ENCODE peak calls at places on chromosome 2, in seven cellular contexts. W is tibial artery, E is stomach, C is HCT116, D is gastrocnemius medialis, T is PC-9, Q is breast epithelium. M is an unnamed sample.

GRCh38 chr2:210756821-210757220 is 200.4 kb downstream of the CPS1 start:
- DNase-seq in W (no peak), E (no peak), C (no peak), D (no peak), T (no peak), Q (no peak), M (no peak)

GRCh38 chr2:173964565-173965371 is 405 bp downstream of the SP3 start:
- DNase-seq in W (peak), E (peak), C (no peak), D (peak), T (peak), Q (peak), M (peak)

GRCh38 chr2:45993476-45993991 is 303.7 kb upstream of the EPAS1 start:
- DNase-seq in W (peak), E (peak), C (peak), D (no peak), T (peak), Q (peak), M (peak)

GRCh38 chr2:20050104-20050711 is 1.2 kb downstream of the LAPTM4A start:
- DNase-seq in W (no peak), E (no peak), C (no peak), D (no peak), T (peak), Q (no peak), M (no peak)

GRCh38 chr2:100017633-100018032 is 124.8 kb downstream of the AFF3 start:
- DNase-seq in W (no peak), E (no peak), C (no peak), D (no peak), T (no peak), Q (no peak), M (no peak)

GRCh38 chr2:66432801-66433694 is 1.9 kb upstream of the MEIS1 start:
- DNase-seq in W (peak), E (peak), C (no peak), D (peak), T (peak), Q (peak), M (peak)

GRCh38 chr2:188512456-188512855 is 220.8 kb downstream of the GULP1 start:
- DNase-seq in W (no peak), E (no peak), C (no peak), D (no peak), T (no peak), Q (no peak), M (no peak)

GRCh38 chr2:163459986-163460385 is 275.8 kb downstream of the FIGN start:
- DNase-seq in W (no peak), E (no peak), C (no peak), D (no peak), T (no peak), Q (no peak), M (no peak)

GRCh38 chr2:25252291-25253152 is 84.1 kb upstream of the POMC start:
- DNase-seq in W (no peak), E (peak), C (no peak), D (no peak), T (peak), Q (no peak), M (peak)

GRCh38 chr2:118604346-118604745 is 243.1 kb downstream of the EN1 start:
- DNase-seq in W (no peak), E (no peak), C (no peak), D (no peak), T (no peak), Q (no peak), M (no peak)

GRCh38 chr2:84807063-84807485 is 73.8 kb downstream of the TRABD2A start:
- DNase-seq in W (no peak), E (peak), C (peak), D (no peak), T (peak), Q (no peak), M (peak)

GRCh38 chr2:15539999-15540398 is 21.1 kb downstream of the NBAS start:
- DNase-seq in W (no peak), E (no peak), C (no peak), D (no peak), T (no peak), Q (no peak), M (no peak)

GRCh38 chr2:6083131-6083530 is 390.9 kb downstream of the SOX11 start:
- DNase-seq in W (no peak), E (no peak), C (no peak), D (no peak), T (no peak), Q (no peak), M (no peak)

GRCh38 chr2:234279646-234280045 is 217.2 kb downstream of the ARL4C start:
- DNase-seq in W (no peak), E (no peak), C (no peak), D (no peak), T (no peak), Q (no peak), M (no peak)

GRCh38 chr2:226118471-226119429 is 680.9 kb downstream of the IRS1 start:
- DNase-seq in W (no peak), E (no peak), C (peak), D (peak), T (peak), Q (peak), M (peak)

GRCh38 chr2:121824264-121824663 is 68.8 kb downstream of the TSN start:
- DNase-seq in W (no peak), E (no peak), C (no peak), D (no peak), T (no peak), Q (no peak), M (no peak)

GRCh38 chr2:20599861-20600461 is 50.9 kb downstream of the HS1BP3 start:
- DNase-seq in W (peak), E (peak), C (no peak), D (no peak), T (no peak), Q (no peak), M (no peak)

GRCh38 chr2:156397229-156397628 is 39.0 kb upstream of the GPD2 start:
- DNase-seq in W (no peak), E (no peak), C (no peak), D (no peak), T (no peak), Q (no peak), M (no peak)

DNA sequence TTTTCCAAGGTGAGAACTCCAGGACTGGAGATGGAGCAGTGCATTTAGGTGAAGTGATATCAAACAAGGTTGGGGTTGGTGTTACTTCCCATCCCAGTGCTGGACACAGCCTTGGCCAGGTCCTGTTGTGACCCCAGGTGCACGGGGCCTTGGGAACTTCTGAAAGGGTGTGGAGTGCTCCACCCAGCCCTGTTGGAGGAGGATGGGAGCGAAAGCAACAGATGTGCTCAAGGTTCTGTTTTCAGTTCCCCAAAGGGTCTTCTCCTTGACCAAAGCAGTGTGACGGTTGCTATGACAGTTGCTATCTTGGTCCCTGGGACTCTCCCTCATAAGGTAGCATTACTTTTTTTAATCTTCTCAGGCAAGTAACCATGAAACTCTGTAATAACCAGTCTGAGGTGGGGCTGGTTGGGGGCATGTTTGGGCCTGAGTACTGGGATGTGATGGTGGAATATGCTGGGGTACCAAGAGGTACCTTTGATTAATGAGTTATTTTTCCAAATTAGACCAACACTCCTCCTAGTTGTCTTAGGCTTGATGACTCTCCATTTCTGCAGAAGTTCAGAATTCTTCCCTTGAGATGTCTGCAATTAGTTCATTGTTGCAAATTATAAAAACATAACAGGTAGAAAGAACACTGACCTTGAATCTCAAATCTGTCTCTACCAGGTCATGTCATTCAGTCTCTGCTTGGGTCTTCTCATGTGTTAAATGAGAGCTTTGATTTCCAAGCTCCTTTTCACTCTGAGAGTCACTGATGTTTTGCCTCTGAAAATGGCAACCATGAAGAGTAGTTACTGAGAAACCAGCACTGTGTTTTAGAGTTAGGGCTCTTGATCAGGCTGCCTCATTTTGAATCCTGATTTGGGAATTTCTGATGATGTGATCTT is 154.5 kb downstream of the RPIA start:
- DNase-seq in W (no peak), E (no peak), C (no peak), D (no peak), T (no peak), Q (no peak), M (no peak)
- H3K4me3 ChIP-seq in W (no peak), E (no peak), C (no peak), D (no peak), T (no peak), Q (no peak), M (no peak)

DNA sequence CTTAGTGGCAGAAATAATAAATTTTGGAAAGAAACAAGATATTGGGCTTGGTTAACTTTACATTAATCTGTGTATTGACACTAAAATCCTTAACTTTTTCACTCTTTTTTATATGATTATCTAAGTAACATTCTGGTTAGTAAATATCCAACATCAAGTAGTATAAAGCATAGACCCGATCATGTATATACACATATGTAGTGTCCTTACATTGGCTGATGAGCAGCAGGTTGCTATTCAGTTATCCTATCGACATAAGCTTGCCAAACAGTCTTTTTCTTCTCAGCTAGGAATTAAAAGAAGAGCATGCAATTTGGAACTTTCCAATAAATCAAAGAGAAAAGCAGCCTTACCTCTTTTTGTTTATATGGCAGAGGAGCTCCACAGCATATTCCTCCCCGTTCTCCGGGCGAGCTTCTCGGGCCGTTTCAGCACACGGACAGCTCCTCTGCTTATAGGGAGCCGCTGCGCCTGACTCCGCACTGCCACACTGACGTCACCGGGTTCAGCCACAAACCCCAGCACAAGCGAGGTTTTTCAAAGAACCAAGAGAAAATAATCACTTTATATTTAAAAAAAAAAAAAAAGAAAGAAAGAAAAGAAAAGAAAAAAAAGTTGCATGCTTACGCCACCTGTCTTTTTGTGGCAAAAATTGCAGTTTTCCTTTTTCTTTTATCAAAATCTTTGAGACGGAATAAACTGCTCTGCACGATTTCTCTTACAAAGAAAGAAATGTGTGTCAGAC is at the start of gene SCG2:
- DNase-seq in W (peak), E (peak), C (peak), D (peak), T (peak), Q (peak), M (peak)
- TF ChIP-seq CTCF in W (peak), E (no peak), C (peak), D (peak), T (peak), Q (no peak), M (peak)

GRCh38 chr2:216637472-216637871 is 4.3 kb downstream of the IGFBP2 start:
- DNase-seq in W (no peak), E (no peak), C (no peak), D (no peak), T (no peak), Q (no peak), M (no peak)

GRCh38 chr2:216635171-216635570 is 2.0 kb downstream of the IGFBP2 start:
- DNase-seq in W (no peak), E (no peak), C (no peak), D (no peak), T (no peak), Q (no peak), M (no peak)

GRCh38 chr2:216636570-216637450 is 3.6 kb downstream of the IGFBP2 start:
- DNase-seq in W (peak), E (peak), C (peak), D (no peak), T (peak), Q (no peak), M (peak)

GRCh38 chr2:216634317-216635148 is 1.3 kb downstream of the IGFBP2 start:
- DNase-seq in W (no peak), E (no peak), C (no peak), D (no peak), T (no peak), Q (no peak), M (no peak)

GRCh38 chr2:216635701-216636541 is 2.7 kb downstream of the IGFBP2 start:
- DNase-seq in W (no peak), E (peak), C (no peak), D (no peak), T (no peak), Q (peak), M (no peak)
- H3K27ac ChIP-seq in W (peak), E (peak), C (peak), D (no peak), T (no peak), Q (peak), M (peak)

GRCh38 chr2:200585340-200585729 is 479 bp upstream of the AOX1 start:
- DNase-seq in W (no peak), E (no peak), C (no peak), D (no peak), T (no peak), Q (no peak), M (no peak)
- H3K4me3 ChIP-seq in W (peak), E (peak), C (no peak), D (peak), T (no peak), Q (peak), M (peak)

GRCh38 chr2:75431757-75432156 is 129.0 kb downstream of the EVA1A start:
- DNase-seq in W (no peak), E (no peak), C (no peak), D (no peak), T (no peak), Q (no peak), M (no peak)

GRCh38 chr2:75429036-75429435 is 131.7 kb downstream of the EVA1A start:
- DNase-seq in W (no peak), E (peak), C (no peak), D (peak), T (no peak), Q (peak), M (no peak)

GRCh38 chr2:75431276-75431675 is 129.5 kb downstream of the EVA1A start:
- DNase-seq in W (no peak), E (no peak), C (no peak), D (no peak), T (no peak), Q (no peak), M (no peak)

GRCh38 chr2:75428627-75429026 is 132.1 kb downstream of the EVA1A start:
- DNase-seq in W (no peak), E (no peak), C (no peak), D (no peak), T (no peak), Q (no peak), M (no peak)

GRCh38 chr2:75432761-75433361 is 127.9 kb downstream of the EVA1A start:
- DNase-seq in W (no peak), E (no peak), C (no peak), D (no peak), T (no peak), Q (no peak), M (peak)
- TF ChIP-seq CTCF in W (no peak), E (no peak), C (no peak), D (no peak), T (no peak), Q (no peak), M (no peak)

GRCh38 chr2:241112046-241112445 is 10.0 kb upstream of the MTERF4 start:
- DNase-seq in W (peak), E (no peak), C (no peak), D (no peak), T (no peak), Q (no peak), M (no peak)
- H3K27ac ChIP-seq in W (no peak), E (no peak), C (no peak), D (no peak), T (no peak), Q (no peak), M (no peak)

GRCh38 chr2:161418275-161418714 is 2.2 kb downstream of the TBR1 start:
- DNase-seq in W (no peak), E (no peak), C (no peak), D (no peak), T (no peak), Q (no peak), M (no peak)
- H3K4me3 ChIP-seq in W (no peak), E (peak), C (no peak), D (no peak), T (no peak), Q (peak), M (no peak)

GRCh38 chr2:10022886-10023662 is 20.3 kb upstream of the KLF11 start:
- DNase-seq in W (no peak), E (no peak), C (no peak), D (no peak), T (no peak), Q (no peak), M (no peak)
- TF ChIP-seq CTCF in W (no peak), E (no peak), C (no peak), D (no peak), T (no peak), Q (no peak), M (peak)

DNA sequence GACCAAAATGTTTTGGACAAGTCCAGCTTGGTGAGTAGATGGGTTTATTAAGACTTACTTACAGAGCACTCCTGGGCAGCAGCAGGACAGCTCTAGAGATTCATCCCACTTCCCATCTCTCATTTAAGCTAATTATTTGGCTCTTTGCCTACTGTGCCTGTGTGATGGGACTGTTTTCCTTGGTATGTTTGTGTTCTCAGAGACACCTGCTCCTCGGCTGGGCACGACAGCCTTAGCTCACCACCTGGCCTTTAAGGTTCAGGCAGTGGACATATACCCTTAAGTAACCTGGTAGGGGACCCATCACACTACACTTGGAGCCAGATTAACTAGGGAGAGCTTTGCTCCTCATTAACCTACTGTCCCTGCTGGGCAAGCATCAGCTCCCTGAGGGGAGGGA is 41.7 kb upstream of the EFEMP1 start:
- DNase-seq in W (no peak), E (no peak), C (no peak), D (no peak), T (no peak), Q (no peak), M (no peak)
- H3K27ac ChIP-seq in W (peak), E (no peak), C (no peak), D (no peak), T (no peak), Q (no peak), M (no peak)

GRCh38 chr2:27262379-27263286 is at the start of gene SLC30A3:
- DNase-seq in W (peak), E (peak), C (peak), D (peak), T (peak), Q (peak), M (no peak)

GRCh38 chr2:27264253-27264752 is 1.5 kb upstream of the SLC30A3 start:
- DNase-seq in W (no peak), E (no peak), C (no peak), D (no peak), T (no peak), Q (no peak), M (no peak)

GRCh38 chr2:27264753-27265535 is 2.1 kb upstream of the SLC30A3 start:
- DNase-seq in W (no peak), E (peak), C (peak), D (no peak), T (peak), Q (no peak), M (peak)

GRCh38 chr2:27263287-27264252 is 723 bp upstream of the SLC30A3 start:
- DNase-seq in W (no peak), E (no peak), C (no peak), D (no peak), T (no peak), Q (no peak), M (no peak)

GRCh38 chr2:27265536-27265870 is 2.7 kb upstream of the SLC30A3 start:
- DNase-seq in W (no peak), E (no peak), C (no peak), D (no peak), T (no peak), Q (no peak), M (no peak)
- H3K4me3 ChIP-seq in W (no peak), E (no peak), C (no peak), D (no peak), T (no peak), Q (no peak), M (no peak)